ENCODE peak calls at places on chromosomes 12 and 14, in four cellular contexts. Y, J, V and C are unnamed samples.

GRCh38 chr14:104751539-104752337 is 1.2 kb upstream of the SIVA1 start:
- DNase-seq in V (no peak), Y (no peak), J (no peak), C (no peak)

GRCh38 chr12:123264642-123265041 is 7.0 kb downstream of the CDK2AP1 start:
- DNase-seq in J (no peak), V (no peak), Y (no peak), C (no peak)

GRCh38 chr12:40565029-40565633 is 127.1 kb upstream of the CNTN1 start:
- DNase-seq in J (no peak), Y (no peak), V (no peak), C (no peak)

GRCh38 chr14:68391292-68392014 is 401.4 kb downstream of the ZFP36L1 start:
- DNase-seq in Y (no peak), V (peak), J (no peak), C (peak)

GRCh38 chr12:2111816-2112215 is 59.0 kb downstream of the CACNA1C start:
- DNase-seq in V (no peak), Y (no peak), J (no peak), C (no peak)

GRCh38 chr12:53221203-53222076 is 10.6 kb downstream of the RARG start:
- DNase-seq in V (peak), J (peak), Y (peak), C (peak)

GRCh38 chr12:23428758-23429157 is 520.7 kb downstream of the SOX5 start:
- DNase-seq in Y (no peak), J (no peak), V (no peak), C (no peak)

GRCh38 chr12:125351788-125352187 is 286.6 kb downstream of the AACS start:
- DNase-seq in V (no peak), Y (no peak), J (no peak), C (no peak)

GRCh38 chr12:69874606-69875005 is 49.6 kb downstream of the MYRFL start:
- DNase-seq in J (no peak), V (peak), Y (no peak), C (no peak)

GRCh38 chr14:103386632-103387329 is 1.6 kb downstream of the MARK3 start:
- DNase-seq in V (peak), J (no peak), Y (no peak), C (peak)

GRCh38 chr12:26648999-26649398 is 184.0 kb downstream of the ITPR2 start:
- DNase-seq in V (no peak), J (no peak), Y (no peak), C (no peak)

GRCh38 chr12:32549675-32550079 is 129.4 kb upstream of the DNM1L start:
- DNase-seq in V (no peak), J (no peak), Y (no peak), C (peak)

GRCh38 chr14:104813286-104813685 is 12.4 kb downstream of the ZBTB42 start:
- DNase-seq in J (no peak), Y (no peak), V (no peak), C (no peak)

GRCh38 chr14:102592969-102593840 is 756 bp downstream of the RCOR1 start:
- DNase-seq in V (peak), Y (peak), J (peak), C (peak)

GRCh38 chr14:91891081-91891480 is 23.7 kb upstream of the TC2N start:
- DNase-seq in Y (no peak), J (no peak), V (no peak), C (no peak)

GRCh38 chr14:31829256-31829923 is 247.7 kb upstream of the ARHGAP5 start:
- DNase-seq in V (peak), J (no peak), Y (no peak), C (peak)

GRCh38 chr12:51855586-51856428 is 7.3 kb upstream of the FIGNL2 start:
- DNase-seq in V (peak), J (peak), Y (no peak), C (no peak)

GRCh38 chr14:105065280-105066228 is at the start of gene GPR132:
- DNase-seq in J (no peak), Y (peak), V (no peak), C (peak)

GRCh38 chr12:38664661-38665269 is 240.6 kb downstream of the CPNE8 start:
- DNase-seq in Y (peak), J (no peak), V (peak), C (no peak)
- TF ChIP-seq CTCF in Y (peak), J (peak), V (peak), C (peak)

DNA sequence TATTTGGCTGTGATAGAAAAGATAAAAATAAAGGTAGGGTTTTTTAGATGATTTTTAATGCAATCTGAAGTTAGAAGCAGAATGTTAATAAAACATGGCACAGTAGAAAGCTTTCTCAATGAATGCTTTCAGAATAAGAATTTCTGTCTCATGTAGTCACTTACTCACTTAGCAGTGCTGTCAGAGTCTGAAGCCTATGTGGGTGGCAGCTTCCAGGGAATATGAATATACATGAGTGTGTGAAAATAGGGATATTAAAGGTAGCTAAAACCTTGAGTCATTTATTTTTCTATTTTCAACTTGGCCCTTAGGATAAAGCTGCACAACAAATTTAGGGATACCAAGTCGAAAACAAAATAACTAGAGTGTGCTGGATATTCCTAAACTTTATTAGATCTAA is 427.9 kb downstream of the AEBP2 start:
- DNase-seq in V (no peak), Y (no peak), J (no peak), C (peak)
- TF ChIP-seq CTCF in V (no peak), Y (no peak), J (no peak), C (no peak)

DNA sequence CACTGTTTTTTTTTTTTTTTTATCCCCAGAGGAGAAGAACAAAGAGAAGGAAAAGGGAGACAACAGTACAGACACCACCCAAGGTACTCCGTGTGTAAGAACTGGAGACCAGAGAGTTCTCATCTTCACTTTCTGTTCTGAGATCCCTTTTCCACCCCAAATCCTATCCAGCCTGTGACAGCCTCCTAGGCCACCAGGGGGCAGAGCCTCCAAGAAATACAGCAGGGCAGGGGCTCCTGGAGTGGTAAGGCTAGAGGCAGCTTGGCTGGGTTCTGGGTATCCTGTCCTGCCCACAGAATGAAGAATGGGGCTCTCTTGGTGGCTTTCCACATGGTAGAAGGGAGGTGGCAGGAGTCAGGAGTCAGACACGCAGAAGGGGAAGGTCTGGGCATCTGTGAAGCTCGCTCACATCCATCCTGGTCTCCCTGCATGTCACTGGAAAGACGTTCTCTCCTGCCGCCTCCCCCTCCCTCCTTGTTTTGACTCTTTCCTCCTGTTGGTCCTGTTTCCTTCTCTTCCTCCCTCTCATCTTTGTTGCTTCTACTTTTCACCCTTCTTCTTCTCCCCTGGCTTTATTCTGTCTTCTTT is 12.0 kb downstream of the CLSTN3 start:
- DNase-seq in V (peak), J (peak), Y (peak), C (peak)
- TF ChIP-seq CTCF in V (peak), J (peak), Y (peak), C (peak)

DNA sequence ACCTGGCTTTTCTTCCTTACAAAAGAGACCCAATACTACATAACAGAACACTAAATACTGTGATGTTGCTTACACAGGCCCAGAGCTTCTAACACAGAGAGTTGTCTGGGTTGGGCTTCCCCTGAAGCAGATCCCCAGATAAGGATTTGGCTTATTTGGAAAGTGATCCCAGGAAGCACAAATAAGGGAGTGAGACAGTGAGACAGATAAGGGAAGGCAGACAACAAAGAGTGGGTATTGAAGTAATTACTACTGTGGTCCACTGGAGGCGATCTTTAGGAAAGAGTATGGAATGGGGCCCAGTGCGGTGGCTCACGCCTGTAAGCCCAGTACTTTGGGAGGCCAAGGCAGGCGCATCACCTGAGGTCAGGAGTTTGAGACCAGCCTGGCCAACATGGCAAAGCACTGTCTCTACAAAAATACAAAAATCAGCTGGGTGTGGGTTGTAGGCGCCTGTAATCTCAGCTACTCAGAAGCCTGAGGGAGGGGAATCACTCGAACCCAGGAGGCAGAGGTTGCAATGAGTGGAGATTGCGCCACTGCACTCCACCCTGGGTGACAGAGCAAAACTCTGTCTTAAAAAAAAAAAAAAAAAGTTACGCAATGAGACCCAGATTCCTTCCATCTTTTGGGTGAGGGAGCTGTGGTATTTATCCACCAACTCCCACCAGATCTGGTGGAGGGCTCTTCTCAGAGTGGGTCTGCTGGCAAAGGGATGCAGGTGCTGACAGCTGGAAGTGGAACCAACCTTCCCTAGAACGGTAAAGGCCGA is 10.2 kb upstream of the C12orf43 start:
- DNase-seq in J (no peak), Y (no peak), V (no peak), C (no peak)
- TF ChIP-seq CTCF in J (no peak), Y (no peak), V (no peak), C (no peak)